ENCODE peak calls at places on chromosomes 16 and 17, in five cellular contexts. T is GM12892, S is nephron progenitor cell, R is MV-4-11, Z is skeletal muscle cell. P is an unnamed sample.

GRCh38 chr16:70568601-70569217 is 45.1 kb downstream of the SF3B3 start:
- DNase-seq in T (no peak), S (no peak), R (no peak), Z (no peak), P (no peak)

GRCh38 chr16:87702325-87702811 is 63.4 kb downstream of the KLHDC4 start:
- DNase-seq in T (peak), S (peak), R (peak), Z (no peak), P (no peak)

GRCh38 chr17:48003686-48004120 is 32.8 kb downstream of the CDK5RAP3 start:
- DNase-seq in T (no peak), S (no peak), R (no peak), Z (no peak), P (no peak)

GRCh38 chr17:40582328-40582901 is 17.1 kb upstream of the CCR7 start:
- DNase-seq in T (no peak), S (no peak), R (peak), Z (no peak), P (no peak)

GRCh38 chr17:57379237-57380054 is 123.1 kb downstream of the MSI2 start:
- DNase-seq in T (no peak), S (no peak), R (peak), Z (no peak), P (no peak)

GRCh38 chr16:23384878-23385277 is 68.1 kb downstream of the COG7 start:
- DNase-seq in T (no peak), S (no peak), R (no peak), Z (no peak), P (no peak)

GRCh38 chr17:34071891-34072420 is 183.1 kb upstream of the CCL2 start:
- DNase-seq in T (no peak), S (no peak), R (no peak), Z (no peak), P (no peak)

GRCh38 chr17:64984776-64985521 is 65.7 kb upstream of the LRRC37A3 start:
- DNase-seq in T (no peak), S (no peak), R (peak), Z (no peak), P (no peak)

GRCh38 chr17:7767425-7768021 is 50.0 kb downstream of the DNAH2 start:
- DNase-seq in T (no peak), S (no peak), R (no peak), Z (no peak), P (no peak)

GRCh38 chr17:76841776-76842405 is 26.3 kb upstream of the MGAT5B start:
- DNase-seq in T (no peak), S (no peak), R (no peak), Z (no peak), P (peak)

GRCh38 chr16:57883953-57884654 is 81.8 kb upstream of the KIFC3 start:
- DNase-seq in T (no peak), S (peak), R (no peak), Z (no peak), P (no peak)

GRCh38 chr17:50219345-50219744 is 17.9 kb upstream of the COL1A1 start:
- DNase-seq in T (no peak), S (no peak), R (no peak), Z (peak), P (no peak)

GRCh38 chr16:85863384-85863774 is 35.6 kb upstream of the IRF8 start:
- DNase-seq in T (no peak), S (no peak), R (no peak), Z (no peak), P (no peak)

GRCh38 chr16:77211880-77212735 is 12.9 kb downstream of the SYCE1L start:
- DNase-seq in T (peak), S (peak), R (no peak), Z (no peak), P (peak)

GRCh38 chr17:5931611-5932010 is 138.6 kb upstream of the WSCD1 start:
- DNase-seq in T (no peak), S (peak), R (no peak), Z (no peak), P (no peak)

GRCh38 chr17:66625321-66625767 is 209.6 kb upstream of the CACNG5 start:
- DNase-seq in T (no peak), S (no peak), R (peak), Z (no peak), P (no peak)

GRCh38 chr16:66207864-66208226 is 158.6 kb upstream of the CDH5 start:
- DNase-seq in T (no peak), S (no peak), R (no peak), Z (no peak), P (no peak)

GRCh38 chr16:70582280-70582978 is 58.8 kb downstream of the SF3B3 start:
- DNase-seq in T (no peak), S (no peak), R (no peak), Z (no peak), P (no peak)